ENCODE peak calls at places on chromosome 12, in five cellular contexts. P, Q, J, H and A are unnamed samples.

GRCh38 chr12:65631621-65632111 is 192.6 kb upstream of the HMGA2 start:
- DNase-seq in Q (peak; percentile 100), H (no peak), P (peak; percentile 98), J (no peak), A (peak; percentile 33)

GRCh38 chr12:89949457-89950195 is 241.0 kb upstream of the ATP2B1 start:
- DNase-seq in Q (peak; percentile 86), J (peak; percentile 85), P (peak; percentile 39), H (peak; percentile 20), A (no peak)

GRCh38 chr12:129911437-129912049 is 7.7 kb upstream of the TMEM132D start:
- DNase-seq in J (peak; percentile 54), P (peak; percentile 42), H (no peak), Q (peak; percentile 60), A (peak; percentile 89)

GRCh38 chr12:10363922-10364838 is 25.7 kb downstream of the KLRK1 start:
- DNase-seq in H (no peak), Q (peak; percentile 66), J (peak; percentile 66), P (peak; percentile 32), A (peak; percentile 80)

GRCh38 chr12:3456809-3457208 is 34.2 kb upstream of the PRMT8 start:
- DNase-seq in P (no peak), J (peak; percentile 25), Q (no peak), H (no peak), A (peak; percentile 3)

GRCh38 chr12:98002887-98003493 is 512.4 kb upstream of the TMPO start:
- DNase-seq in P (no peak), H (no peak), J (peak; percentile 71), Q (peak; percentile 36), A (peak; percentile 9)

GRCh38 chr12:49284672-49285071 is 10.3 kb upstream of the PRPH start:
- DNase-seq in Q (no peak), H (no peak), J (no peak), P (no peak), A (no peak)

GRCh38 chr12:47207005-47207717 is 127.4 kb upstream of the AMIGO2 start:
- DNase-seq in J (peak; percentile 60), H (no peak), Q (no peak), P (no peak), A (peak; percentile 13)

GRCh38 chr12:87982208-87982607 is 47.0 kb downstream of the C12orf50 start:
- DNase-seq in P (no peak), J (no peak), Q (peak; percentile 64), H (no peak), A (no peak)

GRCh38 chr12:54018608-54018984 is 9.6 kb upstream of the HOXC6 start:
- DNase-seq in Q (no peak), P (no peak), H (no peak), J (no peak), A (no peak)

GRCh38 chr12:124713041-124713435 is 145.6 kb upstream of the NCOR2 start:
- DNase-seq in H (no peak), P (no peak), J (no peak), Q (no peak), A (no peak)

GRCh38 chr12:124683725-124684124 is 116.3 kb upstream of the NCOR2 start:
- DNase-seq in H (no peak), P (no peak), J (no peak), Q (no peak), A (no peak)

GRCh38 chr12:25200703-25201102 is 5.7 kb downstream of the ETFRF1 start:
- DNase-seq in J (no peak), H (no peak), Q (peak; percentile 33), P (no peak), A (no peak)